ENCODE peak calls at places on chromosomes 6 and 20, in eight cellular contexts. One of them, this sample, is unnamed.

GRCh38 chr20:46119547-46119946 is 1.4 kb downstream of the CD40 start:
- DNase-seq in WERI-Rb-1: no peak
- DNase-seq in hepatocyte: no peak
- DNase-seq in aorta: no peak
- DNase-seq in brain microvascular endothelial cell: no peak
- DNase-seq in HL-60: no peak
- DNase-seq in adrenal gland: no peak
- DNase-seq in GM23338: no peak
- DNase-seq in this sample: no peak

GRCh38 chr6:167325766-167326165 is 880 bp downstream of the TTLL2 start:
- DNase-seq in HL-60: no peak
- DNase-seq in GM23338: no peak
- DNase-seq in brain microvascular endothelial cell: no peak
- DNase-seq in hepatocyte: no peak
- DNase-seq in adrenal gland: no peak
- DNase-seq in aorta: no peak
- DNase-seq in WERI-Rb-1: no peak
- DNase-seq in this sample: no peak

GRCh38 chr6:163757506-163757905 is 343.0 kb downstream of the QKI start:
- DNase-seq in aorta: no peak
- DNase-seq in brain microvascular endothelial cell: no peak
- DNase-seq in WERI-Rb-1: no peak
- DNase-seq in adrenal gland: no peak
- DNase-seq in hepatocyte: no peak
- DNase-seq in GM23338: peak; percentile 27
- DNase-seq in HL-60: no peak
- DNase-seq in this sample: no peak

GRCh38 chr6:100322886-100323285 is 141.8 kb downstream of the SIM1 start:
- DNase-seq in adrenal gland: no peak
- DNase-seq in GM23338: no peak
- DNase-seq in hepatocyte: no peak
- DNase-seq in WERI-Rb-1: no peak
- DNase-seq in aorta: no peak
- DNase-seq in brain microvascular endothelial cell: no peak
- DNase-seq in HL-60: no peak
- DNase-seq in this sample: no peak

GRCh38 chr6:6131492-6132109 is 124.9 kb upstream of the NRN1 start:
- DNase-seq in WERI-Rb-1: peak; percentile 77
- DNase-seq in aorta: no peak
- DNase-seq in HL-60: peak; percentile 4
- DNase-seq in adrenal gland: no peak
- DNase-seq in hepatocyte: peak; percentile 29
- DNase-seq in GM23338: peak; percentile 92
- DNase-seq in brain microvascular endothelial cell: no peak
- DNase-seq in this sample: peak; percentile 22

GRCh38 chr6:111662794-111663231 is 57.1 kb upstream of the TRAF3IP2 start:
- DNase-seq in brain microvascular endothelial cell: no peak
- DNase-seq in aorta: no peak
- DNase-seq in adrenal gland: no peak
- DNase-seq in hepatocyte: no peak
- DNase-seq in HL-60: no peak
- DNase-seq in WERI-Rb-1: no peak
- DNase-seq in GM23338: no peak
- DNase-seq in this sample: no peak

GRCh38 chr6:28710466-28711191 is 184.9 kb downstream of the GPX5 start:
- DNase-seq in brain microvascular endothelial cell: peak; percentile 88
- DNase-seq in GM23338: peak; percentile 80
- DNase-seq in adrenal gland: no peak
- DNase-seq in aorta: no peak
- DNase-seq in HL-60: no peak
- DNase-seq in hepatocyte: peak; percentile 48
- DNase-seq in WERI-Rb-1: no peak
- DNase-seq in this sample: no peak

GRCh38 chr6:11439017-11439420 is 98.5 kb upstream of the TMEM170B start:
- DNase-seq in aorta: no peak
- DNase-seq in GM23338: no peak
- DNase-seq in brain microvascular endothelial cell: no peak
- DNase-seq in adrenal gland: no peak
- DNase-seq in hepatocyte: no peak
- DNase-seq in HL-60: peak; percentile 13
- DNase-seq in WERI-Rb-1: no peak
- DNase-seq in this sample: peak; percentile 38

GRCh38 chr6:108665495-108666196 is 104.9 kb downstream of the FOXO3 start:
- DNase-seq in WERI-Rb-1: no peak
- DNase-seq in aorta: no peak
- DNase-seq in adrenal gland: no peak
- DNase-seq in GM23338: no peak
- DNase-seq in hepatocyte: no peak
- DNase-seq in brain microvascular endothelial cell: no peak
- DNase-seq in HL-60: no peak
- DNase-seq in this sample: no peak

GRCh38 chr20:62133864-62134263 is 9.3 kb downstream of the PSMA7 start:
- DNase-seq in aorta: no peak
- DNase-seq in WERI-Rb-1: no peak
- DNase-seq in hepatocyte: no peak
- DNase-seq in HL-60: peak; percentile 39
- DNase-seq in brain microvascular endothelial cell: no peak
- DNase-seq in adrenal gland: no peak
- DNase-seq in GM23338: peak; percentile 55
- DNase-seq in this sample: no peak

GRCh38 chr20:63293456-63293855 is 470 bp downstream of the COL20A1 start:
- DNase-seq in adrenal gland: no peak
- DNase-seq in brain microvascular endothelial cell: no peak
- DNase-seq in WERI-Rb-1: peak; percentile 53
- DNase-seq in hepatocyte: no peak
- DNase-seq in HL-60: no peak
- DNase-seq in aorta: no peak
- DNase-seq in GM23338: no peak
- DNase-seq in this sample: no peak

GRCh38 chr6:17957488-17957887 is 29.9 kb downstream of the KIF13A start:
- DNase-seq in HL-60: no peak
- DNase-seq in aorta: no peak
- DNase-seq in adrenal gland: no peak
- DNase-seq in WERI-Rb-1: no peak
- DNase-seq in GM23338: no peak
- DNase-seq in hepatocyte: no peak
- DNase-seq in brain microvascular endothelial cell: peak; percentile 76
- DNase-seq in this sample: no peak

GRCh38 chr6:83514877-83515466 is 2.6 kb downstream of the PRSS35 start:
- DNase-seq in HL-60: peak; percentile 46
- DNase-seq in WERI-Rb-1: peak; percentile 26
- DNase-seq in adrenal gland: no peak
- DNase-seq in hepatocyte: peak; percentile 77
- DNase-seq in GM23338: peak; percentile 76
- DNase-seq in aorta: no peak
- DNase-seq in brain microvascular endothelial cell: peak; percentile 59
- DNase-seq in this sample: peak; percentile 74

GRCh38 chr20:52624270-52624669 is 347.9 kb upstream of the TSHZ2 start:
- DNase-seq in hepatocyte: no peak
- DNase-seq in aorta: no peak
- DNase-seq in GM23338: no peak
- DNase-seq in WERI-Rb-1: no peak
- DNase-seq in brain microvascular endothelial cell: no peak
- DNase-seq in HL-60: no peak
- DNase-seq in adrenal gland: no peak
- DNase-seq in this sample: no peak

GRCh38 chr20:23536601-23537000 is 31.7 kb downstream of the CST9L start:
- DNase-seq in adrenal gland: no peak
- DNase-seq in GM23338: no peak
- DNase-seq in HL-60: no peak
- DNase-seq in WERI-Rb-1: no peak
- DNase-seq in brain microvascular endothelial cell: no peak
- DNase-seq in aorta: no peak
- DNase-seq in hepatocyte: no peak
- DNase-seq in this sample: no peak

GRCh38 chr20:20992274-20992673 is 113.9 kb downstream of the LINC00237 start:
- DNase-seq in GM23338: no peak
- DNase-seq in aorta: no peak
- DNase-seq in HL-60: no peak
- DNase-seq in hepatocyte: no peak
- DNase-seq in WERI-Rb-1: no peak
- DNase-seq in brain microvascular endothelial cell: no peak
- DNase-seq in adrenal gland: no peak
- DNase-seq in this sample: no peak

GRCh38 chr20:44264287-44264686 is 17.2 kb downstream of the GDAP1L1 start:
- DNase-seq in WERI-Rb-1: no peak
- DNase-seq in adrenal gland: no peak
- DNase-seq in HL-60: peak; percentile 3
- DNase-seq in aorta: no peak
- DNase-seq in brain microvascular endothelial cell: no peak
- DNase-seq in hepatocyte: peak; percentile 19
- DNase-seq in GM23338: peak; percentile 31
- DNase-seq in this sample: no peak

GRCh38 chr20:59831901-59832240 is 101.6 kb downstream of the SYCP2 start:
- DNase-seq in aorta: no peak
- DNase-seq in HL-60: no peak
- DNase-seq in WERI-Rb-1: no peak
- DNase-seq in adrenal gland: no peak
- DNase-seq in brain microvascular endothelial cell: no peak
- DNase-seq in hepatocyte: peak; percentile 6
- DNase-seq in GM23338: no peak
- DNase-seq in this sample: no peak

GRCh38 chr20:59830107-59831023 is 103.1 kb downstream of the SYCP2 start:
- DNase-seq in hepatocyte: peak; percentile 3
- DNase-seq in brain microvascular endothelial cell: no peak
- DNase-seq in adrenal gland: no peak
- DNase-seq in GM23338: no peak
- DNase-seq in WERI-Rb-1: no peak
- DNase-seq in HL-60: no peak
- DNase-seq in aorta: no peak
- DNase-seq in this sample: no peak

GRCh38 chr20:59831024-59831900 is 102.2 kb downstream of the SYCP2 start:
- DNase-seq in adrenal gland: no peak
- DNase-seq in hepatocyte: peak; percentile 78
- DNase-seq in GM23338: peak; percentile 21
- DNase-seq in brain microvascular endothelial cell: no peak
- DNase-seq in HL-60: no peak
- DNase-seq in aorta: no peak
- DNase-seq in WERI-Rb-1: no peak
- DNase-seq in this sample: peak; percentile 78

GRCh38 chr20:59835057-59835447 is 98.4 kb downstream of the SYCP2 start:
- DNase-seq in HL-60: no peak
- DNase-seq in WERI-Rb-1: no peak
- DNase-seq in hepatocyte: no peak
- DNase-seq in GM23338: no peak
- DNase-seq in aorta: no peak
- DNase-seq in adrenal gland: no peak
- DNase-seq in brain microvascular endothelial cell: peak; percentile 11
- DNase-seq in this sample: no peak

GRCh38 chr20:59832406-59833156 is 100.9 kb downstream of the SYCP2 start:
- DNase-seq in adrenal gland: no peak
- DNase-seq in brain microvascular endothelial cell: no peak
- DNase-seq in aorta: no peak
- DNase-seq in hepatocyte: peak; percentile 2
- DNase-seq in WERI-Rb-1: no peak
- DNase-seq in GM23338: no peak
- DNase-seq in HL-60: no peak
- DNase-seq in this sample: no peak
- H3K4me3 ChIP-seq in adrenal gland: no peak overlapping the region
- H3K4me3 ChIP-seq in brain microvascular endothelial cell: no peak overlapping the region
- H3K4me3 ChIP-seq in aorta: no peak overlapping the region
- H3K4me3 ChIP-seq in hepatocyte: no peak overlapping the region
- H3K4me3 ChIP-seq in WERI-Rb-1: no peak overlapping the region
- H3K4me3 ChIP-seq in GM23338: no peak overlapping the region
- H3K4me3 ChIP-seq in HL-60: no peak overlapping the region
- H3K4me3 ChIP-seq in this sample: no peak overlapping the region

GRCh38 chr20:49339123-49339522 is 61.3 kb upstream of the ZNFX1 start:
- DNase-seq in brain microvascular endothelial cell: no peak
- DNase-seq in GM23338: no peak
- DNase-seq in aorta: no peak
- DNase-seq in WERI-Rb-1: no peak
- DNase-seq in HL-60: no peak
- DNase-seq in hepatocyte: no peak
- DNase-seq in adrenal gland: no peak
- DNase-seq in this sample: no peak
- H3K27ac ChIP-seq in brain microvascular endothelial cell: no peak overlapping the region
- H3K27ac ChIP-seq in GM23338: no peak overlapping the region
- H3K27ac ChIP-seq in aorta: no peak overlapping the region
- H3K27ac ChIP-seq in WERI-Rb-1: no peak overlapping the region
- H3K27ac ChIP-seq in HL-60: no peak overlapping the region
- H3K27ac ChIP-seq in hepatocyte: no peak overlapping the region
- H3K27ac ChIP-seq in adrenal gland: no peak overlapping the region
- H3K27ac ChIP-seq in this sample: no peak overlapping the region

DNA sequence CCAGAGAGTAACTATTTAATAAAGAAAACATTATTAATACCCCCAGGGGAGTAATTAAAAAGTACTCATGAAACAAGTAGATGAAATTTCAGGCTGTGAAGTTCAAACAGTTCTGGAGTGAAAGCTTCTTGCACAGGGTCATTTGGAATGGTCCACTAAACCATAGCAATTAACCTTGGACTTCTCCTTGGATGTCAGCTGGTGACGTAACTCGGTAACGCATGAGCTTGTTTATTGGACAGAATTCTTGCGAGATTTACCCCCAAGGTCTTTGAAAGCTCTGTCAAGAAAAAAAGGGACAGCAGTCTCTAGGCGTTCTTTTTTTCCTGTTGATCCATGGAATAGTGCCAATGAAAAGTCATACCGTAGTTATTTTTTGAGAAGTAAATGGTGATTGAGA is 2.2 kb downstream of the CD83 start:
- DNase-seq in adrenal gland: peak; percentile 47
- DNase-seq in GM23338: no peak
- DNase-seq in aorta: no peak
- DNase-seq in hepatocyte: no peak
- DNase-seq in WERI-Rb-1: no peak
- DNase-seq in HL-60: no peak
- DNase-seq in brain microvascular endothelial cell: no peak
- DNase-seq in this sample: no peak
- H3K4me3 ChIP-seq in adrenal gland: no peak overlapping the region
- H3K4me3 ChIP-seq in GM23338: no peak overlapping the region
- H3K4me3 ChIP-seq in aorta: no peak overlapping the region
- H3K4me3 ChIP-seq in hepatocyte: no peak overlapping the region
- H3K4me3 ChIP-seq in WERI-Rb-1: no peak overlapping the region
- H3K4me3 ChIP-seq in HL-60: no peak overlapping the region
- H3K4me3 ChIP-seq in brain microvascular endothelial cell: no peak overlapping the region
- H3K4me3 ChIP-seq in this sample: no peak overlapping the region

GRCh38 chr20:1469306-1469905 is 2.8 kb upstream of the NSFL1C start:
- DNase-seq in aorta: no peak
- DNase-seq in HL-60: no peak
- DNase-seq in WERI-Rb-1: no peak
- DNase-seq in adrenal gland: no peak
- DNase-seq in GM23338: no peak
- DNase-seq in hepatocyte: no peak
- DNase-seq in brain microvascular endothelial cell: no peak
- DNase-seq in this sample: no peak

GRCh38 chr20:1467355-1468116 is 887 bp upstream of the NSFL1C start:
- DNase-seq in hepatocyte: peak; percentile 52
- DNase-seq in aorta: no peak
- DNase-seq in WERI-Rb-1: no peak
- DNase-seq in GM23338: peak; percentile 60
- DNase-seq in adrenal gland: peak; percentile 35
- DNase-seq in HL-60: peak; percentile 97
- DNase-seq in brain microvascular endothelial cell: no peak
- DNase-seq in this sample: peak; percentile 87

GRCh38 chr20:1468117-1468624 is 1.5 kb upstream of the NSFL1C start:
- DNase-seq in adrenal gland: no peak
- DNase-seq in hepatocyte: no peak
- DNase-seq in GM23338: no peak
- DNase-seq in brain microvascular endothelial cell: no peak
- DNase-seq in aorta: no peak
- DNase-seq in WERI-Rb-1: no peak
- DNase-seq in HL-60: no peak
- DNase-seq in this sample: no peak

GRCh38 chr20:1471242-1471641 is 4.6 kb upstream of the NSFL1C start:
- DNase-seq in GM23338: no peak
- DNase-seq in HL-60: no peak
- DNase-seq in adrenal gland: no peak
- DNase-seq in hepatocyte: no peak
- DNase-seq in WERI-Rb-1: no peak
- DNase-seq in aorta: no peak
- DNase-seq in brain microvascular endothelial cell: no peak
- DNase-seq in this sample: no peak

GRCh38 chr20:1469925-1470571 is 3.4 kb upstream of the NSFL1C start:
- DNase-seq in aorta: peak; percentile 95
- DNase-seq in WERI-Rb-1: peak; percentile 81
- DNase-seq in adrenal gland: peak; percentile 92
- DNase-seq in GM23338: peak; percentile 89
- DNase-seq in HL-60: peak; percentile 23
- DNase-seq in hepatocyte: peak; percentile 95
- DNase-seq in brain microvascular endothelial cell: peak; percentile 100
- DNase-seq in this sample: peak; percentile 98
- H3K27ac ChIP-seq in aorta: no peak overlapping the region
- H3K27ac ChIP-seq in WERI-Rb-1: no peak overlapping the region
- H3K27ac ChIP-seq in adrenal gland: no peak overlapping the region
- H3K27ac ChIP-seq in GM23338: peak overlapping the region; percentile 9
- H3K27ac ChIP-seq in HL-60: no peak overlapping the region
- H3K27ac ChIP-seq in hepatocyte: peak overlapping the region; percentile 74
- H3K27ac ChIP-seq in brain microvascular endothelial cell: peak overlapping the region; percentile 78
- H3K27ac ChIP-seq in this sample: no peak overlapping the region